ENCODE peak calls at places on chromosomes 13 and 19, in five cellular contexts. One of them, this sample, is unnamed.

GRCh38 chr13:73809561-73809960 is 324.6 kb downstream of the KLF12 start:
- DNase-seq in neuronal stem cell: no peak
- DNase-seq in endothelial cell of umbilical vein: peak; percentile 64
- DNase-seq in heart left ventricle: no peak
- DNase-seq in CD4-positive, alpha-beta memory T cell: no peak
- DNase-seq in this sample: no peak

GRCh38 chr13:78382481-78382880 is 220.9 kb downstream of the POU4F1 start:
- DNase-seq in neuronal stem cell: no peak
- DNase-seq in heart left ventricle: peak; percentile 13
- DNase-seq in CD4-positive, alpha-beta memory T cell: no peak
- DNase-seq in endothelial cell of umbilical vein: no peak
- DNase-seq in this sample: no peak

GRCh38 chr13:107608736-107609135 is 606.6 kb downstream of the LIG4 start:
- DNase-seq in CD4-positive, alpha-beta memory T cell: no peak
- DNase-seq in endothelial cell of umbilical vein: no peak
- DNase-seq in neuronal stem cell: no peak
- DNase-seq in heart left ventricle: no peak
- DNase-seq in this sample: no peak

GRCh38 chr13:50401721-50402510 is 386.7 kb downstream of the KCNRG start:
- DNase-seq in CD4-positive, alpha-beta memory T cell: no peak
- DNase-seq in neuronal stem cell: no peak
- DNase-seq in heart left ventricle: no peak
- DNase-seq in endothelial cell of umbilical vein: no peak
- DNase-seq in this sample: no peak

GRCh38 chr19:6108721-6109633 is 1.3 kb downstream of the RFX2 start:
- DNase-seq in CD4-positive, alpha-beta memory T cell: peak; percentile 71
- DNase-seq in endothelial cell of umbilical vein: peak; percentile 72
- DNase-seq in heart left ventricle: peak; percentile 74
- DNase-seq in neuronal stem cell: no peak
- DNase-seq in this sample: peak; percentile 79

GRCh38 chr19:3890590-3890989 is 10.1 kb downstream of the ATCAY start:
- DNase-seq in CD4-positive, alpha-beta memory T cell: no peak
- DNase-seq in endothelial cell of umbilical vein: no peak
- DNase-seq in neuronal stem cell: no peak
- DNase-seq in heart left ventricle: no peak
- DNase-seq in this sample: no peak

GRCh38 chr13:88196106-88196505 is 524.9 kb downstream of the SLITRK5 start:
- DNase-seq in heart left ventricle: no peak
- DNase-seq in CD4-positive, alpha-beta memory T cell: no peak
- DNase-seq in endothelial cell of umbilical vein: no peak
- DNase-seq in neuronal stem cell: no peak
- DNase-seq in this sample: no peak

GRCh38 chr19:49294401-49294800 is 30.6 kb downstream of the SLC6A16 start:
- DNase-seq in CD4-positive, alpha-beta memory T cell: no peak
- DNase-seq in endothelial cell of umbilical vein: no peak
- DNase-seq in neuronal stem cell: no peak
- DNase-seq in heart left ventricle: no peak
- DNase-seq in this sample: no peak

GRCh38 chr19:39052846-39053245 is 20.5 kb upstream of the FBXO27 start:
- DNase-seq in CD4-positive, alpha-beta memory T cell: no peak
- DNase-seq in heart left ventricle: no peak
- DNase-seq in neuronal stem cell: no peak
- DNase-seq in endothelial cell of umbilical vein: no peak
- DNase-seq in this sample: no peak

GRCh38 chr19:2048959-2049740 is 1.9 kb downstream of the MKNK2 start:
- DNase-seq in CD4-positive, alpha-beta memory T cell: no peak
- DNase-seq in endothelial cell of umbilical vein: no peak
- DNase-seq in neuronal stem cell: no peak
- DNase-seq in heart left ventricle: no peak
- DNase-seq in this sample: no peak

GRCh38 chr19:49983645-49984229 is 22.8 kb upstream of the SIGLEC11 start:
- DNase-seq in neuronal stem cell: peak; percentile 56
- DNase-seq in endothelial cell of umbilical vein: peak; percentile 38
- DNase-seq in CD4-positive, alpha-beta memory T cell: peak; percentile 68
- DNase-seq in heart left ventricle: peak; percentile 28
- DNase-seq in this sample: peak; percentile 65

GRCh38 chr19:22918221-22918620 is 84.8 kb downstream of the ZNF728 start:
- DNase-seq in neuronal stem cell: no peak
- DNase-seq in endothelial cell of umbilical vein: no peak
- DNase-seq in CD4-positive, alpha-beta memory T cell: no peak
- DNase-seq in heart left ventricle: no peak
- DNase-seq in this sample: no peak

GRCh38 chr19:40139533-40140287 is 49.0 kb upstream of the ZNF780A start:
- DNase-seq in heart left ventricle: no peak
- DNase-seq in endothelial cell of umbilical vein: peak; percentile 50
- DNase-seq in CD4-positive, alpha-beta memory T cell: peak; percentile 51
- DNase-seq in neuronal stem cell: peak; percentile 31
- DNase-seq in this sample: no peak

GRCh38 chr19:31286491-31286890 is 62.7 kb downstream of the TSHZ3 start:
- DNase-seq in endothelial cell of umbilical vein: no peak
- DNase-seq in CD4-positive, alpha-beta memory T cell: no peak
- DNase-seq in heart left ventricle: no peak
- DNase-seq in neuronal stem cell: no peak
- DNase-seq in this sample: no peak

GRCh38 chr13:32284927-32285632 is 30.1 kb downstream of the ZAR1L start:
- DNase-seq in neuronal stem cell: peak; percentile 11
- DNase-seq in heart left ventricle: peak; percentile 70
- DNase-seq in endothelial cell of umbilical vein: peak; percentile 98
- DNase-seq in CD4-positive, alpha-beta memory T cell: no peak
- DNase-seq in this sample: no peak

GRCh38 chr13:75792526-75793187 is 156.5 kb downstream of the LMO7 start:
- DNase-seq in endothelial cell of umbilical vein: no peak
- DNase-seq in CD4-positive, alpha-beta memory T cell: no peak
- DNase-seq in neuronal stem cell: no peak
- DNase-seq in heart left ventricle: no peak
- DNase-seq in this sample: no peak

GRCh38 chr19:1274852-1275259 is 474 bp upstream of the FAM174C start:
- DNase-seq in heart left ventricle: peak; percentile 44
- DNase-seq in CD4-positive, alpha-beta memory T cell: no peak
- DNase-seq in neuronal stem cell: no peak
- DNase-seq in endothelial cell of umbilical vein: no peak
- DNase-seq in this sample: no peak

GRCh38 chr19:34676697-34677385 is at the start of gene SCGB2B2:
- DNase-seq in heart left ventricle: no peak
- DNase-seq in CD4-positive, alpha-beta memory T cell: no peak
- DNase-seq in endothelial cell of umbilical vein: no peak
- DNase-seq in neuronal stem cell: no peak
- DNase-seq in this sample: peak; percentile 78

GRCh38 chr13:50387124-50387581 is 371.9 kb downstream of the KCNRG start:
- DNase-seq in heart left ventricle: peak; percentile 64
- DNase-seq in CD4-positive, alpha-beta memory T cell: peak; percentile 25
- DNase-seq in endothelial cell of umbilical vein: no peak
- DNase-seq in neuronal stem cell: peak; percentile 30
- DNase-seq in this sample: peak; percentile 72

GRCh38 chr13:75788494-75788991 is 152.4 kb downstream of the LMO7 start:
- DNase-seq in heart left ventricle: peak; percentile 52
- DNase-seq in neuronal stem cell: no peak
- DNase-seq in CD4-positive, alpha-beta memory T cell: no peak
- DNase-seq in endothelial cell of umbilical vein: peak; percentile 85
- DNase-seq in this sample: no peak

GRCh38 chr13:109945206-109945960 is 159.0 kb upstream of the IRS2 start:
- DNase-seq in CD4-positive, alpha-beta memory T cell: no peak
- DNase-seq in endothelial cell of umbilical vein: no peak
- DNase-seq in neuronal stem cell: no peak
- DNase-seq in heart left ventricle: no peak
- DNase-seq in this sample: no peak

GRCh38 chr13:37870895-37871550 is 1.5 kb upstream of the TRPC4 start:
- DNase-seq in neuronal stem cell: no peak
- DNase-seq in heart left ventricle: no peak
- DNase-seq in CD4-positive, alpha-beta memory T cell: no peak
- DNase-seq in endothelial cell of umbilical vein: no peak
- DNase-seq in this sample: no peak

DNA sequence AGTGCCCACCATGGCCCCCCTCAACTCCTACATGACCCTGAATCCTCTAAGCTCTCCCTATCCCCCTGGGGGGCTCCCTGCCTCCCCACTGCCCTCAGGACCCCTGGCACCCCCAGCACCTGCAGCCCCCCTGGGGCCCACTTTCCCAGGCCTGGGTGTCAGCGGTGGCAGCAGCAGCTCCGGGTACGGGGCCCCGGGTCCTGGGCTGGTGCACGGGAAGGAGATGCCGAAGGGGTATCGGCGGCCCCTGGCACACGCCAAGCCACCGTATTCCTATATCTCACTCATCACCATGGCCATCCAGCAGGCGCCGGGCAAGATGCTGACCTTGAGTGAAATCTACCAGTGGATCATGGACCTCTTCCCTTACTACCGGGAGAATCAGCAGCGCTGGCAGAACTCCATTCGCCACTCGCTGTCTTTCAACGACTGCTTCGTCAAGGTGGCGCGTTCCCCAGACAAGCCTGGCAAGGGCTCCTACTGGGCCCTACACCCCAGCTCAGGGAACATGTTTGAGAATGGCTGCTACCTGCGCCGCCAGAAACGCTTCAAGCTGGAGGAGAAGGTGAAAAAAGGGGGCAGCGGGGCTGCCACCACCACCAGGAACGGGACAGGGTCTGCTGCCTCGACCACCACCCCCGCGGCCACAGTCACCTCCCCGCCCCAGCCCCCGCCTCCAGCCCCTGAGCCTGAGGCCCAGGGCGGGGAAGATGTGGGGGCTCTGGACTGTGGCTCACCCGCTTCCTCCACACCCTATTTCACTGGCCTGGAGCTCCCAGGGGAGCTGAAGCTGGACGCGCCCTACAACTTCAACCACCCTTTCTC is 8.2 kb downstream of the FOXA3 start:
- DNase-seq in CD4-positive, alpha-beta memory T cell: no peak
- DNase-seq in neuronal stem cell: no peak
- DNase-seq in endothelial cell of umbilical vein: no peak
- DNase-seq in heart left ventricle: no peak
- DNase-seq in this sample: no peak
- H3K4me1 ChIP-seq in CD4-positive, alpha-beta memory T cell: peaks cover 14% of the 10 kb centered on the region
- H3K4me1 ChIP-seq in neuronal stem cell: peaks cover 24% of the 10 kb centered on the region
- H3K4me1 ChIP-seq in endothelial cell of umbilical vein: no peaks in the 10 kb centered on the region
- H3K4me1 ChIP-seq in heart left ventricle: peaks cover 11% of the 10 kb centered on the region
- H3K4me1 ChIP-seq in this sample: no peaks in the 10 kb centered on the region

DNA sequence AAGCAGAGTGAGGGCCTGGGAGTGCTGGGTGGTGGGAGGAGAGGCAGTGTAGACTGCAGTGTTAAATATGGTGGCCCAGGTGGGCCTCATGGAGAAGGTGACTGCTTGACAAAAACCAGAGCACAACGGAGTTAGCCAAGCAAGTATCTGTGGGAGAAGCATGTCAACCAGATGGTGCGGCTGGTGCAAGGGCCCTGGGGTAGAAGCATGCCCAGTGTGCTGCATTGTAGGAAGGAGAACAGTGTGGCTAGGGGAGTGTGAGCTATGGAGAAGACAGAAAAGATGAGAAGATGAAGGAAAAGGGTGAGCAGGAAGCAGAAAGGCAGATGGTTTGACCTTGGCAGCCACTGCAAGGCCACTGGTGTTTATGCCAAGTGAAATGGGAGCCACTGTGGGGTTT is 2.2 kb upstream of the VSTM2B start:
- DNase-seq in CD4-positive, alpha-beta memory T cell: no peak
- DNase-seq in endothelial cell of umbilical vein: no peak
- DNase-seq in neuronal stem cell: no peak
- DNase-seq in heart left ventricle: no peak
- DNase-seq in this sample: no peak
- H3K27me3 ChIP-seq in CD4-positive, alpha-beta memory T cell: no peaks in the 10 kb centered on the region
- H3K27me3 ChIP-seq in endothelial cell of umbilical vein: peaks cover 27% of the 10 kb centered on the region
- H3K27me3 ChIP-seq in neuronal stem cell: peaks cover 86% of the 10 kb centered on the region
- H3K27me3 ChIP-seq in heart left ventricle: peaks cover 48% of the 10 kb centered on the region
- H3K27me3 ChIP-seq in this sample: peaks cover 26% of the 10 kb centered on the region

GRCh38 chr19:15123900-15124299 is 16.7 kb downstream of the SYDE1 start:
- DNase-seq in heart left ventricle: peak; percentile 82
- DNase-seq in CD4-positive, alpha-beta memory T cell: no peak
- DNase-seq in endothelial cell of umbilical vein: no peak
- DNase-seq in neuronal stem cell: no peak
- DNase-seq in this sample: peak; percentile 64

GRCh38 chr19:15125232-15126067 is 18.2 kb downstream of the SYDE1 start:
- DNase-seq in endothelial cell of umbilical vein: peak; percentile 98
- DNase-seq in neuronal stem cell: peak; percentile 97
- DNase-seq in heart left ventricle: peak; percentile 98
- DNase-seq in CD4-positive, alpha-beta memory T cell: peak; percentile 96
- DNase-seq in this sample: peak; percentile 99

GRCh38 chr19:15126511-15126910 is 19.3 kb downstream of the SYDE1 start:
- DNase-seq in neuronal stem cell: no peak
- DNase-seq in endothelial cell of umbilical vein: no peak
- DNase-seq in CD4-positive, alpha-beta memory T cell: no peak
- DNase-seq in heart left ventricle: no peak
- DNase-seq in this sample: no peak

GRCh38 chr19:15123031-15123890 is 16.1 kb downstream of the SYDE1 start:
- DNase-seq in neuronal stem cell: no peak
- DNase-seq in heart left ventricle: no peak
- DNase-seq in endothelial cell of umbilical vein: no peak
- DNase-seq in CD4-positive, alpha-beta memory T cell: no peak
- DNase-seq in this sample: no peak

DNA sequence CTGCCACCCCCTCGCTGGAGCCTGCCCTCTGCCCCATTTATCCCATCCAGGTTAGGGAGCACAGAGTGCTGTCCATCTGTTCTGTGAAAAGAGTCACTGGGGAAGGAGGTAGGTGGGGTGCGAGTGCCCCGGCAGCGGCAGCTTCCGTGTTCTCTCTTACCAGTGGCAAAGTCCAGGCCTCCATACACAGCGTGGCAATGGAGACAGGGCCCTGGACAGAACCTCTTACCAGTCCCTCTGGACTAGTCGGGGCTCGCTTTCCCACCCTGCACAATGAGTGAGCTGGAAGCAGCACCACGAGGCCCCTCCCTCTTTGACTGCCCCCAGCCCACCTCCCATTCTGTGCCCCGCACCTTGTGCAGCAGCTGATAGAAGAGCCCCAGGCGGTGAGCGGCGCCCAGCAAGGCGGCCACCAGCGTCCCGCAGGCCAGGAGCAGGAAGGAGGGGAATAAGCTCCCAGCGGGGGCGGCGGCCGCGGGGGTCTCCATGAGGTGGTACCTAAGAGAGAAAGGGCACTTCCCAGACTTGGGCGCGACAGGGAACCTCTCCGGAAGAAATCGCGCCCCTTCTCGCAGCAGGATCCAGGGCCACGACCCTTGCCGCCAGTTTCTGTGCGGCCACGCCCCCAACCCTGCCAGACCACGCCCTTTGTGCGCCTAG is 17.5 kb downstream of the SYDE1 start:
- DNase-seq in neuronal stem cell: no peak
- DNase-seq in heart left ventricle: no peak
- DNase-seq in endothelial cell of umbilical vein: no peak
- DNase-seq in CD4-positive, alpha-beta memory T cell: peak; percentile 10
- DNase-seq in this sample: no peak
- H3K4me3 ChIP-seq in neuronal stem cell: peak overlapping the region; percentile 71
- H3K4me3 ChIP-seq in heart left ventricle: peak overlapping the region; percentile 52
- H3K4me3 ChIP-seq in endothelial cell of umbilical vein: peak overlapping the region; percentile 49
- H3K4me3 ChIP-seq in CD4-positive, alpha-beta memory T cell: peak overlapping the region; percentile 89
- H3K4me3 ChIP-seq in this sample: peak overlapping the region; percentile 71

DNA sequence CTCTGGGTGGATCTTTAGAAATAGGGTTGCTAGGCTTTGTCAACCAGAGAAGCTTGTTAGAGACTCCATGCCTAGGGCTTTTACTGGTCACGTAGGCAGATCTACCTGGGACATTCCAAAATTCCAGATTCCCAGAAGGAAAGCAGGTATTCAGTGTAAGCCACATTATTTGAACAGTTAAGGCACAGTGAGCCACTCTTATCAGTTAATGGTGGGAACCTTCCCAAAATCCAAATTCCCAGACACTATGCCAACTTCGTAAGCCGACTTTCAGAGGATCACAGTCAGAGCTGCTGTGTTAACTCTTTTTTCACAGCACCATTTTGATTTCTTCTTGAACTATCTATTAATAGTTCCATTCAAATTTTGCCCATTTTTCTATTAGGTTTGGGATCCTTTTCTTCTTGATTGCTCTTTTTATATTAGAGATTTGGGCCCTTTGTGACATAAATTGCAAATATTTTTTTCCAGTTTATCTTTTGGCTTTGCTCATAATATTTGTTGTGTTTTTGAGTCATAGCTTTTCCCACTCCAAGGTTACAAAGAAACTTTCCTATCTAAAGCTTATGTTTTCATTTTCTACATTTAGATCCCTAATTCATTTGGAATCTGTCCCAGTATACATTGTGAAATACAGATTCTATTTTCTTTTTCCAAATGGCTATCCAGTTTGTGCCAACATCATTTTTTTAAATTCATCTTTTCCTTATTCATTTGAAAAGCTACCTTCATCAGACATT is 77.3 kb downstream of the DHRS12 start:
- DNase-seq in CD4-positive, alpha-beta memory T cell: no peak
- DNase-seq in heart left ventricle: no peak
- DNase-seq in neuronal stem cell: no peak
- DNase-seq in endothelial cell of umbilical vein: peak; percentile 69
- DNase-seq in this sample: no peak
- H3K4me1 ChIP-seq in CD4-positive, alpha-beta memory T cell: peaks cover 14% of the 10 kb centered on the region
- H3K4me1 ChIP-seq in heart left ventricle: peaks cover 47% of the 10 kb centered on the region
- H3K4me1 ChIP-seq in neuronal stem cell: peaks cover 8% of the 10 kb centered on the region
- H3K4me1 ChIP-seq in endothelial cell of umbilical vein: peaks cover 14% of the 10 kb centered on the region
- H3K4me1 ChIP-seq in this sample: peaks cover 44% of the 10 kb centered on the region